ENCODE peak calls at places on chromosomes 11 and 22, in four cellular contexts. L is effector memory CD4-positive, alpha-beta T cell; I is spleen; C is heart left ventricle. F is an unnamed sample. For H3K9me3, the result is how much of the 10 kb centered on the place peaks cover.

GRCh38 chr11:70311616-70312015 is 41.1 kb downstream of the PPFIA1 start:
- DNase-seq in L (no peak), I (no peak), C (no peak), F (peak)

GRCh38 chr11:75949023-75949672 is 134.1 kb downstream of the UVRAG start:
- DNase-seq in L (no peak), I (no peak), C (no peak), F (no peak)

GRCh38 chr11:9862981-9863380 is 199.1 kb downstream of the SWAP70 start:
- DNase-seq in L (no peak), I (no peak), C (no peak), F (no peak)

GRCh38 chr22:50057868-50058311 is at the start of gene TTLL8:
- DNase-seq in L (no peak), I (no peak), C (peak), F (no peak)

GRCh38 chr11:35529971-35530495 is 4.6 kb upstream of the PAMR1 start:
- DNase-seq in L (no peak), I (no peak), C (peak), F (peak)

GRCh38 chr11:27914080-27914479 is 193.9 kb downstream of the KIF18A start:
- DNase-seq in L (no peak), I (no peak), C (no peak), F (no peak)

GRCh38 chr22:36285017-36285416 is 32.1 kb downstream of the APOL1 start:
- DNase-seq in L (no peak), I (peak), C (peak), F (peak)

GRCh38 chr11:104333977-104334376 is 170.0 kb upstream of the PDGFD start:
- DNase-seq in L (no peak), I (no peak), C (no peak), F (no peak)

GRCh38 chr11:64268687-64269379 is 15.6 kb downstream of the BAD start:
- DNase-seq in L (no peak), I (peak), C (peak), F (peak)

GRCh38 chr11:72668645-72669347 is 5.4 kb downstream of the PDE2A start:
- DNase-seq in L (no peak), I (no peak), C (no peak), F (no peak)

GRCh38 chr11:33557201-33557600 is 143.4 kb downstream of the C11orf91 start:
- DNase-seq in L (no peak), I (no peak), C (no peak), F (no peak)

GRCh38 chr11:133227674-133228111 is 304.6 kb downstream of the OPCML start:
- DNase-seq in L (no peak), I (no peak), C (no peak), F (no peak)

GRCh38 chr11:130452941-130453340 is 4.5 kb downstream of the ADAMTS15 start:
- DNase-seq in L (no peak), I (no peak), C (peak), F (no peak)

DNA sequence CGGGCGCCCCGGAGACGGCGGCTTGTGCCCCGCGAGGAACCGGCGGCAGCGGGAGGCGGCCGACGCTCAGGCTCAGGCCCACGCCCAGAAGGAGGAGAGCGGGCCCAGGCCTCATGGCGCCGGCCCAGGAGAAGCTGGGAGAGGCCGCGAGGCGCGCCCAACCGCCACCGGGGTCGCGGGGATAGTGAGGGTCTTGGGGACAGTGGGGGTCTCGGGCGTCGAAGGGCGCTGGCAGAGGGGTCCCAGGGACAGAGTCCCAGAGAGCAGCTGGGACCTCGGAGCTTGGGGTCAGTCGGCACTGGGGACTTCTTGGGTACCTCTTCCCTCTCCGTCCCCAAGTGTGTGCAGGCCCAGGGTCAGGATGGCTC is at the start of gene PKDREJ:
- DNase-seq in L (no peak), I (no peak), C (no peak), F (no peak)
- H3K9me3 ChIP-seq in L (under half), I (under half), C (under half), F (under half)

DNA sequence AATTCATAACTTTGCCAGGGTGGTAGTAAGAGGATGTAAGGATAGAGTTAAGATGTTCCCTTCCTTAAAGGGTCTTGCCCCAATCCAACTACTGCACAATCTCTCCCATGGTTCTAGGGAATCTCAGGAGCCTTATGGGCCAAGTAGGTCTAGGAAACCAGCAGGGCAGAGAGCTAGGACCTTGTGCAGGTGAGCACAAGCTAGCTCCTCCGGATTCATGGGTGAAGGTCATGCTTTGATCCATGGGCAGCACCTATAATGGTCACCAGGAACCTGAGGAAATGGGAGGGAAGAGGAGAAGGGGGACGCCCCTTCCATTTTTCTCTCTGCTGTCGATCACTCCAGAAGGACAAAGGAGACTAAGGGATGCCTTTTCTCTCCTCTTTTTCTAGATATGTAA is 16.8 kb downstream of the KCNJ11 start:
- DNase-seq in L (no peak), I (no peak), C (no peak), F (no peak)
- H3K9me3 ChIP-seq in L (under half), I (half or more), C (half or more), F (under half)

DNA sequence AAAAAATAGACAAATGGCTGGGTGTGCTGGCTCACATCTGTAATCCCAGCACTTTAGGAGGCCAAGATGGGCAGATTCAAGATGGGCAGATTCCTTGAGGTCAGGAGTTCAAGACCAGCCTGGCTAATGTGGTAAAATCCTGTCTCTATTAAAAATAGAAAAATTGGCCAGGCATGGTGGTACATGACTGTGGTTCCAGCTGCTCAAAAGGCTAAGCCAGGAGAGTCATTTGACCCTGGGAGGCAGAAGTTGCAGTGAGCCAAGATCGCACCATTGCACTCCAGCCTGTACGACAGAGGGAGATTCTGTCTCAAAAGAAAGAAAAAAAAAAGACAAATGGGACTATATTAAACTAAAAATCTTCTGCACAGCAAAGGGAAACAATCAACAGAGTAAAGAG is 55.4 kb downstream of the USP35 start:
- DNase-seq in L (no peak), I (no peak), C (no peak), F (no peak)
- H3K9me3 ChIP-seq in L (under half), I (under half), C (under half), F (under half)

DNA sequence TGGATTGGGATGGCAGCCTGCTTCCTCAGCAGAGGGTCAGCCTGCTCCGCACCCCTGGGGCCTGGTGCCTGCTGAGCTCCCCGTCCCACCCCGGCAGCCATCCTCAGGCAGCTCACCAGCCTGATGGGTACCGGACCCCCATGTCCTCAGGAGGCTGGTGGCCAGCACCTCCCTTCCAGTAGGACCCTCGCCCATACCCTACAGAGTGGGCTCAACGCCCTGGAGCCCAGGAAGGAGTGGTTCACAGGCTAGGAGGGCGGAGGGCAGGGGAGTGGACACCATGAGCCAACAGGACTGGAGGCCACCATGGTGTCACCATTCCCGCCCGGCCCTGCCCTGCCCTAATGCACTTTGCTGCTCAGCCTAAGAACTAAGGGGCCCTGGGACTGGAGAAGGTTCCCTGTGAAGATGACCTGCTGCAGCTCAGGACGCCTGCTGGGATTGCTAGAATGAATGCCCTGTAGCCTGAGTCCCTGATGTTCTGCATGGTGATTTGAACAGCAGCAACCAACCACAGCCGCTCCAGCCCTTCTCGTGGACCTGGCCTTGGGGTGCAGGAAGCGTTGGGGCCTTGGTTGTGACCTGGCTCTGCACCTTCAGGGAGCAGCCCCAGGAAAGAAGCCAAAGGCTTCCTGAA is 1080.8 kb downstream of the BRD1 start:
- DNase-seq in L (no peak), I (peak), C (no peak), F (peak)
- H3K9me3 ChIP-seq in L (under half), I (under half), C (under half), F (under half)